ENCODE peak calls at places on chromosomes 6 and 20, in eight cellular contexts. One of them, this sample, is unnamed. For H3K4me1 and H4K20me1, the result is how much of the 10 kb centered on the place peaks cover.

GRCh38 chr20:59441306-59441705 is 140.9 kb downstream of the EDN3 start:
- DNase-seq in MM.1S: no peak
- DNase-seq in GM23248: no peak
- DNase-seq in OCI-LY7: no peak
- DNase-seq in PC-3: no peak
- DNase-seq in hepatocyte: no peak
- DNase-seq in SK-N-SH: no peak
- DNase-seq in GM23338: no peak
- DNase-seq in this sample: no peak

GRCh38 chr20:31816221-31816620 is 2.9 kb upstream of the MYLK2 start:
- DNase-seq in OCI-LY7: no peak
- DNase-seq in GM23338: no peak
- DNase-seq in MM.1S: no peak
- DNase-seq in PC-3: no peak
- DNase-seq in GM23248: no peak
- DNase-seq in SK-N-SH: no peak
- DNase-seq in hepatocyte: no peak
- DNase-seq in this sample: no peak

GRCh38 chr6:21259660-21260059 is 333.9 kb upstream of the SOX4 start:
- DNase-seq in GM23338: no peak
- DNase-seq in MM.1S: no peak
- DNase-seq in hepatocyte: no peak
- DNase-seq in OCI-LY7: no peak
- DNase-seq in PC-3: no peak
- DNase-seq in SK-N-SH: no peak
- DNase-seq in GM23248: no peak
- DNase-seq in this sample: no peak

GRCh38 chr20:18133962-18134361 is 3.7 kb upstream of the KAT14 start:
- DNase-seq in PC-3: peak
- DNase-seq in GM23248: no peak
- DNase-seq in GM23338: no peak
- DNase-seq in hepatocyte: no peak
- DNase-seq in MM.1S: no peak
- DNase-seq in OCI-LY7: no peak
- DNase-seq in SK-N-SH: no peak
- DNase-seq in this sample: no peak

GRCh38 chr6:132768051-132768517 is 10.4 kb upstream of the VNN2 start:
- DNase-seq in hepatocyte: peak
- DNase-seq in GM23338: peak
- DNase-seq in MM.1S: no peak
- DNase-seq in GM23248: peak
- DNase-seq in OCI-LY7: peak
- DNase-seq in PC-3: peak
- DNase-seq in SK-N-SH: peak
- DNase-seq in this sample: peak

GRCh38 chr6:7909323-7910276 is 988 bp downstream of the TXNDC5 start:
- DNase-seq in GM23338: peak
- DNase-seq in MM.1S: peak
- DNase-seq in SK-N-SH: peak
- DNase-seq in PC-3: peak
- DNase-seq in hepatocyte: peak
- DNase-seq in OCI-LY7: peak
- DNase-seq in GM23248: peak
- DNase-seq in this sample: peak

GRCh38 chr20:20658871-20659415 is 53.5 kb downstream of the RALGAPA2 start:
- DNase-seq in hepatocyte: no peak
- DNase-seq in SK-N-SH: no peak
- DNase-seq in PC-3: no peak
- DNase-seq in GM23338: no peak
- DNase-seq in MM.1S: no peak
- DNase-seq in GM23248: no peak
- DNase-seq in OCI-LY7: no peak
- DNase-seq in this sample: no peak

GRCh38 chr6:2164481-2164880 is 80.9 kb downstream of the GMDS start:
- DNase-seq in SK-N-SH: no peak
- DNase-seq in OCI-LY7: no peak
- DNase-seq in GM23248: no peak
- DNase-seq in GM23338: peak
- DNase-seq in hepatocyte: no peak
- DNase-seq in PC-3: no peak
- DNase-seq in MM.1S: no peak
- DNase-seq in this sample: no peak

GRCh38 chr6:402901-403658 is 11.5 kb downstream of the IRF4 start:
- DNase-seq in SK-N-SH: no peak
- DNase-seq in OCI-LY7: no peak
- DNase-seq in hepatocyte: no peak
- DNase-seq in PC-3: peak
- DNase-seq in MM.1S: no peak
- DNase-seq in GM23248: no peak
- DNase-seq in GM23338: no peak
- DNase-seq in this sample: no peak

GRCh38 chr20:38171301-38172010 is 6.4 kb upstream of the TGM2 start:
- DNase-seq in SK-N-SH: no peak
- DNase-seq in PC-3: no peak
- DNase-seq in GM23338: no peak
- DNase-seq in hepatocyte: no peak
- DNase-seq in GM23248: peak
- DNase-seq in OCI-LY7: no peak
- DNase-seq in MM.1S: no peak
- DNase-seq in this sample: no peak

GRCh38 chr20:33609504-33609903 is 52.6 kb upstream of the C20orf144 start:
- DNase-seq in GM23248: no peak
- DNase-seq in hepatocyte: no peak
- DNase-seq in GM23338: no peak
- DNase-seq in OCI-LY7: peak
- DNase-seq in PC-3: no peak
- DNase-seq in SK-N-SH: no peak
- DNase-seq in MM.1S: no peak
- DNase-seq in this sample: no peak

GRCh38 chr6:108989700-108990099 is 104.9 kb downstream of the SESN1 start:
- DNase-seq in SK-N-SH: no peak
- DNase-seq in PC-3: no peak
- DNase-seq in OCI-LY7: no peak
- DNase-seq in MM.1S: no peak
- DNase-seq in GM23248: no peak
- DNase-seq in hepatocyte: peak
- DNase-seq in GM23338: no peak
- DNase-seq in this sample: no peak

GRCh38 chr20:63253438-63254236 is 626 bp downstream of the NKAIN4 start:
- DNase-seq in hepatocyte: peak
- DNase-seq in GM23338: peak
- DNase-seq in MM.1S: no peak
- DNase-seq in SK-N-SH: peak
- DNase-seq in OCI-LY7: no peak
- DNase-seq in GM23248: peak
- DNase-seq in PC-3: no peak
- DNase-seq in this sample: peak
- H3K4me1 ChIP-seq in hepatocyte: under half
- H3K4me1 ChIP-seq in GM23338: under half
- H3K4me1 ChIP-seq in MM.1S: under half
- H3K4me1 ChIP-seq in SK-N-SH: under half
- H3K4me1 ChIP-seq in OCI-LY7: under half
- H3K4me1 ChIP-seq in GM23248: under half
- H3K4me1 ChIP-seq in PC-3: under half
- H3K4me1 ChIP-seq in this sample: under half

GRCh38 chr20:36490191-36490590 is 51.1 kb upstream of the MYL9 start:
- DNase-seq in MM.1S: no peak
- DNase-seq in hepatocyte: no peak
- DNase-seq in GM23338: no peak
- DNase-seq in SK-N-SH: no peak
- DNase-seq in GM23248: no peak
- DNase-seq in OCI-LY7: no peak
- DNase-seq in PC-3: no peak
- DNase-seq in this sample: no peak
- H4K20me1 ChIP-seq in MM.1S: under half
- H4K20me1 ChIP-seq in hepatocyte: half or more
- H4K20me1 ChIP-seq in GM23338: under half
- H4K20me1 ChIP-seq in SK-N-SH: half or more
- H4K20me1 ChIP-seq in GM23248: under half
- H4K20me1 ChIP-seq in OCI-LY7: under half
- H4K20me1 ChIP-seq in PC-3: under half
- H4K20me1 ChIP-seq in this sample: half or more

DNA sequence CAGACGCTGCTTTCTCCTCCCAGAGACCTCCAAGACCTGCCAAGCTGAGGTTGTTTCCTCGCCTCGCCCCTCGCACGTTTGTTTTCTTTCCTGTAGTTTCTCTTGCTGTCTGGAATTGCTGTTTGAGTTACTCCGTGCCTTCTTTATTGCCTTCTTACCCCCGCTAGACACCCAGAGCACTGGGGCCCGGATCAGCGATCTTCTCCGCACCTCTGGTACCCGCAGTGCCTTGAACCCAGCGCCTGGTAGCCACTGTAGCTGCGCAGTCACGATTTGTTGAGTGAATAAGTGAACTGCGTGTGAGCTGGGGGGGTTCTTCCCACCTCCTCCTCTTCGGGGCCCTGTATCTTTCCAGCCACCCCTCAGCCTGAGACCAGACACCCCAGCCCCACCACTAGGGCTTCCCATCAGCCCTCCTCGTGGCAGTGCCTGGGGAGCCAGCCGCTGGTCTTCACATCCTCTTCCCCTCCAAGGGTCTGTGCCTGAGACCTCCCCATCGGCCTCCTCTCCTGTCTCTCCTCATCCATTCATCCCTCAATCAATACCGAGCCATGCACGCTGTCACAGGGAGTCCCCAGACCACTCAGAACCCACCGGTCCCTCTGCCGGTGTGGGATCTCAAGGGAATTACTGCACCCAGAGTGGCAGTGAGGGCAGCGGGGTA is 849 bp upstream of the BMP7 start:
- DNase-seq in SK-N-SH: no peak
- DNase-seq in GM23248: no peak
- DNase-seq in hepatocyte: no peak
- DNase-seq in GM23338: no peak
- DNase-seq in MM.1S: no peak
- DNase-seq in PC-3: no peak
- DNase-seq in OCI-LY7: no peak
- DNase-seq in this sample: peak
- TF ChIP-seq EZH2phosphoT487 in SK-N-SH: no peak
- TF ChIP-seq EZH2phosphoT487 in GM23248: no peak
- TF ChIP-seq EZH2phosphoT487 in hepatocyte: no peak
- TF ChIP-seq EZH2phosphoT487 in GM23338: no peak
- TF ChIP-seq EZH2phosphoT487 in MM.1S: no peak
- TF ChIP-seq EZH2phosphoT487 in PC-3: no peak
- TF ChIP-seq EZH2phosphoT487 in OCI-LY7: no peak
- TF ChIP-seq EZH2phosphoT487 in this sample: no peak

DNA sequence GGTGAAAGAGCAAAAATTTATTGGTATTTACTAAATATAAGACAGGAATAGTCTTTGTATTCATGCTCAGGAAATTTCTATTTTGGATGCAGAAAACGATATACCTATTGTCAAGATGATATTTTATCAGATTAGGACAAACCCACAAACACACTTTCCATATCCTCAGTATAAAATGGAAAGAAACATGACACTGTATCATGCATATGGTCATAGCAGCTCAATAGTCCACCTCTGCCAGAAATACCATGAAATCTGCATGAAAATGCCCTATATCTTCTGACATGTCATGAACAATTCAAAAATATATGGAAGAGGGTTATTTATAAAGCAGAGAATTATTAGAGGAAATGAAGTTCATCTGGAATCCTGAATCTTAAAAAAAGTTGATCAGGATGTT is 11.7 kb upstream of the HINT3 start:
- DNase-seq in SK-N-SH: no peak
- DNase-seq in PC-3: no peak
- DNase-seq in GM23338: no peak
- DNase-seq in OCI-LY7: no peak
- DNase-seq in hepatocyte: no peak
- DNase-seq in GM23248: no peak
- DNase-seq in MM.1S: no peak
- DNase-seq in this sample: no peak
- H3K4me1 ChIP-seq in SK-N-SH: under half
- H3K4me1 ChIP-seq in PC-3: half or more
- H3K4me1 ChIP-seq in GM23338: under half
- H3K4me1 ChIP-seq in OCI-LY7: under half
- H3K4me1 ChIP-seq in hepatocyte: half or more
- H3K4me1 ChIP-seq in GM23248: half or more
- H3K4me1 ChIP-seq in MM.1S: under half
- H3K4me1 ChIP-seq in this sample: under half

GRCh38 chr6:42428326-42429041 is 23.2 kb downstream of the TRERF1 start:
- DNase-seq in OCI-LY7: no peak
- DNase-seq in GM23248: peak
- DNase-seq in MM.1S: no peak
- DNase-seq in GM23338: no peak
- DNase-seq in PC-3: no peak
- DNase-seq in hepatocyte: no peak
- DNase-seq in SK-N-SH: peak
- DNase-seq in this sample: peak
- H4K20me1 ChIP-seq in OCI-LY7: under half
- H4K20me1 ChIP-seq in GM23248: under half
- H4K20me1 ChIP-seq in MM.1S: under half
- H4K20me1 ChIP-seq in GM23338: half or more
- H4K20me1 ChIP-seq in PC-3: under half
- H4K20me1 ChIP-seq in hepatocyte: under half
- H4K20me1 ChIP-seq in SK-N-SH: under half
- H4K20me1 ChIP-seq in this sample: half or more

GRCh38 chr6:119285908-119286625 is 63.5 kb downstream of the MAN1A1 start:
- DNase-seq in MM.1S: no peak
- DNase-seq in GM23338: no peak
- DNase-seq in SK-N-SH: no peak
- DNase-seq in hepatocyte: no peak
- DNase-seq in GM23248: peak
- DNase-seq in OCI-LY7: no peak
- DNase-seq in PC-3: no peak
- DNase-seq in this sample: no peak
- TF ChIP-seq EZH2phosphoT487 in MM.1S: no peak
- TF ChIP-seq EZH2phosphoT487 in GM23338: no peak
- TF ChIP-seq EZH2phosphoT487 in SK-N-SH: no peak
- TF ChIP-seq EZH2phosphoT487 in hepatocyte: no peak
- TF ChIP-seq EZH2phosphoT487 in GM23248: no peak
- TF ChIP-seq EZH2phosphoT487 in OCI-LY7: no peak
- TF ChIP-seq EZH2phosphoT487 in PC-3: no peak
- TF ChIP-seq EZH2phosphoT487 in this sample: no peak